ENCODE peak calls at places on chromosomes 5 and 9, in seven cellular contexts. K is T-helper 1 cell; W is C1 segment of cervical spinal cord; M is Kasumi-1; D is GM20000; A is body of pancreas; Y is CD4-positive, alpha-beta T cell. T is an unnamed sample.

GRCh38 chr9:131807131-131807990 is 67.5 kb upstream of the RAPGEF1 start:
- DNase-seq in M (no peak), W (no peak), A (no peak), Y (no peak), K (no peak), D (no peak), T (no peak)

GRCh38 chr5:95217351-95217750 is 67.5 kb downstream of the MCTP1 start:
- DNase-seq in Y (no peak), K (no peak), D (no peak), W (no peak), A (no peak), M (no peak), T (no peak)

GRCh38 chr9:76302947-76303550 is 91.2 kb downstream of the RFK start:
- DNase-seq in D (peak; percentile 53), M (peak; percentile 74), W (no peak), A (peak; percentile 22), Y (peak; percentile 3), K (no peak), T (no peak)

GRCh38 chr5:73763300-73764032 is 137.5 kb downstream of the ARHGEF28 start:
- DNase-seq in W (no peak), K (no peak), D (no peak), Y (no peak), A (no peak), M (no peak), T (peak; percentile 86)

GRCh38 chr9:133714606-133715294 is 23.4 kb downstream of the SARDH start:
- DNase-seq in W (no peak), D (no peak), A (no peak), Y (no peak), K (no peak), M (no peak), T (peak; percentile 70)

GRCh38 chr9:125902865-125903512 is 155.8 kb downstream of the PBX3 start:
- DNase-seq in M (no peak), K (no peak), D (no peak), Y (no peak), A (no peak), W (no peak), T (no peak)

GRCh38 chr9:71859939-71860338 is 51.1 kb downstream of the ABHD17B start:
- DNase-seq in K (no peak), A (no peak), D (no peak), M (no peak), Y (no peak), W (no peak), T (no peak)

GRCh38 chr5:100761192-100761591 is 141.9 kb downstream of the ST8SIA4 start:
- DNase-seq in A (no peak), D (no peak), K (no peak), M (no peak), Y (no peak), W (no peak), T (no peak)

GRCh38 chr5:58200451-58200850 is 259.4 kb downstream of the PLK2 start:
- DNase-seq in D (no peak), K (no peak), W (no peak), A (no peak), M (no peak), Y (no peak), T (no peak)

GRCh38 chr5:121182788-121183490 is 668.7 kb upstream of the FTMT start:
- DNase-seq in Y (no peak), K (no peak), D (no peak), A (no peak), W (no peak), M (peak; percentile 22), T (no peak)

GRCh38 chr9:123536455-123536868 is 180.5 kb downstream of the CRB2 start:
- DNase-seq in W (no peak), M (no peak), Y (no peak), A (no peak), K (no peak), D (peak; percentile 62), T (no peak)

T was measured in left lobe of liver.